ENCODE peak calls at places on chromosome 10, in seven cellular contexts. V is neural progenitor cell, N is IMR-90, C is GM13977, B is stomach, P is endothelial cell, H is AG09319. G is an unnamed sample.

GRCh38 chr10:116430288-116430687 is 2.6 kb downstream of the PNLIPRP3 start:
- DNase-seq in V (no peak), N (no peak), C (no peak), B (no peak), P (no peak), H (no peak), G (no peak)

GRCh38 chr10:69048103-69048502 is 39.8 kb upstream of the SRGN start:
- DNase-seq in V (no peak), N (peak), C (no peak), B (peak), P (no peak), H (no peak), G (no peak)

GRCh38 chr10:99232357-99232999 is 3.2 kb downstream of the HPSE2 start:
- DNase-seq in V (peak), N (no peak), C (no peak), B (no peak), P (peak), H (no peak), G (peak)

GRCh38 chr10:93379366-93380042 is 102.6 kb downstream of the MYOF start:
- DNase-seq in V (no peak), N (peak), C (no peak), B (no peak), P (no peak), H (no peak), G (no peak)

GRCh38 chr10:15419279-15419874 is 48.3 kb upstream of the FAM171A1 start:
- DNase-seq in V (peak), N (peak), C (peak), B (no peak), P (peak), H (no peak), G (peak)

GRCh38 chr10:63133787-63134557 is 844 bp downstream of the NRBF2 start:
- DNase-seq in V (no peak), N (peak), C (peak), B (peak), P (no peak), H (no peak), G (no peak)

GRCh38 chr10:60963441-60964256 is 19.7 kb upstream of the RHOBTB1 start:
- DNase-seq in V (no peak), N (peak), C (no peak), B (no peak), P (no peak), H (no peak), G (no peak)

GRCh38 chr10:104300002-104300735 is 31.2 kb downstream of the GSTO2 start:
- DNase-seq in V (no peak), N (peak), C (no peak), B (no peak), P (no peak), H (peak), G (no peak)

GRCh38 chr10:58508316-58508715 is 4.4 kb upstream of the BICC1 start:
- DNase-seq in V (no peak), N (peak), C (no peak), B (no peak), P (no peak), H (peak), G (no peak)

GRCh38 chr10:29998142-29998808 is 61.1 kb downstream of the JCAD start:
- DNase-seq in V (peak), N (peak), C (peak), B (peak), P (peak), H (peak), G (peak)

GRCh38 chr10:86872757-86873156 is 84.7 kb downstream of the MMRN2 start:
- DNase-seq in V (peak), N (no peak), C (no peak), B (no peak), P (no peak), H (no peak), G (no peak)

GRCh38 chr10:71239946-71240795 is 27.8 kb downstream of the UNC5B start:
- DNase-seq in V (no peak), N (no peak), C (no peak), B (no peak), P (peak), H (no peak), G (peak)

GRCh38 chr10:129335396-129335795 is 131.6 kb upstream of the MGMT start:
- DNase-seq in V (no peak), N (no peak), C (no peak), B (no peak), P (no peak), H (no peak), G (no peak)

GRCh38 chr10:3471927-3472704 is 299.5 kb upstream of the PITRM1 start:
- DNase-seq in V (peak), N (no peak), C (no peak), B (no peak), P (no peak), H (no peak), G (no peak)

GRCh38 chr10:96719205-96719604 is 1.1 kb downstream of the PIK3AP1 start:
- DNase-seq in V (no peak), N (no peak), C (peak), B (no peak), P (no peak), H (no peak), G (no peak)

GRCh38 chr10:96719850-96720421 is 378 bp downstream of the PIK3AP1 start:
- DNase-seq in V (peak), N (no peak), C (peak), B (peak), P (peak), H (no peak), G (peak)

GRCh38 chr10:96720422-96721206 is at the start of gene PIK3AP1:
- DNase-seq in V (peak), N (no peak), C (peak), B (peak), P (peak), H (no peak), G (peak)

GRCh38 chr10:96718304-96718990 is 1.9 kb downstream of the PIK3AP1 start:
- DNase-seq in V (no peak), N (no peak), C (no peak), B (no peak), P (no peak), H (no peak), G (no peak)

GRCh38 chr10:96721207-96721572 is 876 bp upstream of the PIK3AP1 start:
- DNase-seq in V (no peak), N (no peak), C (no peak), B (no peak), P (no peak), H (no peak), G (no peak)
- TF ChIP-seq CTCF in V (no peak), N (no peak), C (peak), B (no peak), P (no peak), H (no peak), G (no peak)

GRCh38 chr10:67782556-67782955 is 55.4 kb downstream of the DNAJC12 start:
- DNase-seq in V (no peak), N (no peak), C (no peak), B (no peak), P (no peak), H (no peak), G (no peak)

GRCh38 chr10:67780759-67781538 is 57.0 kb downstream of the DNAJC12 start:
- DNase-seq in V (no peak), N (no peak), C (no peak), B (no peak), P (no peak), H (no peak), G (no peak)

GRCh38 chr10:67775274-67775673 is 62.7 kb downstream of the DNAJC12 start:
- DNase-seq in V (no peak), N (no peak), C (no peak), B (no peak), P (no peak), H (no peak), G (no peak)

GRCh38 chr10:67783576-67784294 is 54.3 kb downstream of the DNAJC12 start:
- DNase-seq in V (no peak), N (no peak), C (no peak), B (no peak), P (no peak), H (no peak), G (no peak)

DNA sequence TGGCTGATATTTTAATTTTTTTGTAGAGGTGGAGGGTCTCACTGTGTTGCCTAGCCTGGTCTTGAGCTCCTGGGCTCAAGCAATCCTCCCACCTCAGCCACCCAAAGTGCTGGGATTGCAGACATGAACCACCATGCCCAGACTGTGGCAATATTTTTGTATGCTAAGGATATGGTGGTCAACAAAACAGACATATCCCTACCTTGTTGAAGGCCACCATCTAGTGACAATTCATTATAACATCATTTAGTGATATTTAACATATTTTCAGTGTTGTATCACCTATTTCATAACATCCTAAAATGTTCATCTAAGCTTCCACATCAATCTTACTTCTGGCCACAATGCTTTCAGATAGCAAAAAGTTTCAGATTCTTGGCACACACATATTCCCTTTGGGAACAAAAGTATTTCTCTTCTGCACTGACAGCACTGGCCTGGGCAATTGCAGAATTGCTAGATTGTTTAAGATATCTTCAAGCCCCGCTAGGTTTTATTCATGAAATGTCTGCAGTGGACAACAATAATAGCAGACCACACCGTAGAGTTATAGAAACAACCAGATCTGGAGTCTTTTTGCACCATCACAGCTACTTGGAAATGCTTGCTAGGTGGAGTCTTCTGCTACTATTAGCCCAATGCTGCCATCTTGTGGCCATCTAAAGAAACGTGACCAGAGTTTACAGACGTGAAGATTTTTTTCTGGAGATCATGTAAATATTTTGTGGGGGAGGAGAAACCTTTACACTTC is 58.4 kb downstream of the DNAJC12 start:
- DNase-seq in V (peak), N (peak), C (peak), B (peak), P (peak), H (peak), G (peak)
- TF ChIP-seq CTCF in V (peak), N (peak), C (peak), B (no peak), P (peak), H (peak), G (peak)

GRCh38 chr10:24465899-24466615 is 257.1 kb downstream of the KIAA1217 start:
- DNase-seq in V (no peak), N (peak), C (peak), B (peak), P (no peak), H (no peak), G (no peak)

GRCh38 chr10:24465124-24465874 is 256.4 kb downstream of the KIAA1217 start:
- DNase-seq in V (no peak), N (peak), C (no peak), B (peak), P (no peak), H (no peak), G (no peak)

GRCh38 chr10:24462340-24462739 is 253.4 kb downstream of the KIAA1217 start:
- DNase-seq in V (no peak), N (no peak), C (no peak), B (no peak), P (no peak), H (no peak), G (no peak)

GRCh38 chr10:24463683-24464426 is 254.9 kb downstream of the KIAA1217 start:
- DNase-seq in V (no peak), N (peak), C (peak), B (peak), P (no peak), H (no peak), G (no peak)

DNA sequence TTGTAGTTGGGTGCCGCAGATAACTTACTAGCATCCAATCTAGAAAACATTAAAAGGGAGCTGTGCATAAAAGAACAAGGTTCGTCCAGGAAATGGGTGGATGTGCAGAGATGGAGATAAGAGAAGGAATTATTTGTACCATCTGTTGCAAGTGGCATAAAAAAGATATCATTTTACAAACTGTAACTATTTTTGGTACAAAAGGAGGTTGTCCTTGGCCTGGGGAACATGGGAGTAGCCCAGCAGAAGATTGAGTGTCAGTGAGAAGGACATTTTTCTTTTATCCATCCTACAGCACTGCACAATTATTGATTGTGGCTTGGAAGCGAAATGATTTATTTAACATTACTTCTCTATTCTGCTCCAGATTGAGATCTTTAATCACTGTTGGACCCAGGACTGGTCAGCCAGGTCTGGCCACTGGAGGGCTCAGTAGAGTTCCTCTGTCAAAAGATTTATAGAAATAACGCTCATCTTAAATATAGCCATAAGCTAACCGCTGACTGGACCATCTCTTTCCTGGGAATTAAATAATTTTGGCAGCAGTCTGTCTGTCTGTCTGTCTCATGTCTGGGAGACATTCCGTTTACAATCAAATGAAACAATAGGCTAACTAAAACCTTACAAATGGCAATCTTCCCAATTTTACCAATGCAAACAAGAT is 254.1 kb downstream of the KIAA1217 start:
- DNase-seq in V (no peak), N (no peak), C (no peak), B (no peak), P (no peak), H (no peak), G (no peak)
- TF ChIP-seq CTCF in V (no peak), N (peak), C (no peak), B (no peak), P (no peak), H (peak), G (no peak)

DNA sequence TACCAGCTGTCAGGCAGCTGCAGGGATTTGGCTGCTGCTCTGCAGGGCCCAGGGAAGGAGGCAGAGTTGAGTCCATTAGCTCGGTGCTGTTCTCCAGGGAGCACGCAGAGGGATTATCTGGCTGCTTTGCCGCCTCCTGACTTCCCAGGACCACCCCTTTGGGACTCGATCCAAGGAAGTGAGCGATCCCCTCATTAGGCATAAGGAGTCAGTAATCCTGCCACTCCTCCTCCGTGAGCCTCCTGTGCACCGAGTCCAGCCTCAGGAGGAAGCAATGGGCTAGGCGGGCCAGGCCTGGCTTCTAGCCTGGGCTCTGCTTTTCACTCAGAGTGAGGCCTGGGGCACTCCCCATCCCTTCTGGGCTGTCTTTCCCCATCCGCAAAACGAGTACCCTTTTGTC is 417.9 kb downstream of the RPS24 start:
- DNase-seq in V (peak), N (peak), C (no peak), B (no peak), P (no peak), H (no peak), G (peak)
- TF ChIP-seq CTCF in V (no peak), N (no peak), C (no peak), B (no peak), P (no peak), H (no peak), G (no peak)

DNA sequence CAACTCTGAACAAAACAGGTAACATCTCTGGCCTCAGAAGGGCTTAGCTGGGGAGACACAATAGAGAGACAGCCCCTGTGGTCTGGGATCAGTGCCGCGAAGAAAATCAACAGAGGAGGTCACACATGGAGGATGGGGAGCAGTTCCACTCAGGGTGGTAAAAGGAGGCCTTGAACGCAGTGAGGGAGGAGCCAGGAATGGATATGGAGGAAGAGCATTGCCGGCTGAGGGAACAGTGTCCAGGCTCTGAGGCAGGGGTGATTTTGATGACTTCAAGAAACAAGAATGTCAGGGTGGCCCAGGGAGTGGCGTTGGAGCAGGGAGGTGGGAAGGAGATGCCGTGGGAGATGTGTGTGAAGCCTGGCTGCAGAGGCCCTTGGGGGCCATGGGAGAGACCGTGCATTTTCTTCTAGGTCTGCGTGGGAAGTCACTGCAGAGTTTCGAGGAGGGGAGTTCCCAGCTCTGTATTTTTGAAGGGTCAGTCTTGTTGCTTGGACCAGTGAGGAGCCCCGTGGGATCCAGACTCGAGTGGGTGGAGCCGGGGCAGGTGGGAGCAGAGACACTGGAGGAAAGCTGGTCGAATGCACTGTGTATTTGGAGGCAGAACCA is 35.7 kb upstream of the SH2D4B start:
- DNase-seq in V (no peak), N (no peak), C (no peak), B (peak), P (no peak), H (no peak), G (no peak)
- TF ChIP-seq CTCF in V (no peak), N (no peak), C (no peak), B (no peak), P (no peak), H (no peak), G (no peak)

GRCh38 chr10:47319798-47320197 is 2.5 kb upstream of the GDF2 start:
- DNase-seq in V (no peak), N (no peak), C (no peak), B (no peak), P (no peak), H (no peak), G (no peak)

GRCh38 chr10:47323087-47323486 is 833 bp downstream of the GDF2 start:
- DNase-seq in V (no peak), N (no peak), C (no peak), B (no peak), P (no peak), H (no peak), G (no peak)

GRCh38 chr10:47321521-47322195 is 596 bp upstream of the GDF2 start:
- DNase-seq in V (no peak), N (no peak), C (no peak), B (no peak), P (no peak), H (no peak), G (no peak)

GRCh38 chr10:47323636-47324299 is 1.5 kb downstream of the GDF2 start:
- DNase-seq in V (no peak), N (no peak), C (no peak), B (no peak), P (no peak), H (no peak), G (no peak)

DNA sequence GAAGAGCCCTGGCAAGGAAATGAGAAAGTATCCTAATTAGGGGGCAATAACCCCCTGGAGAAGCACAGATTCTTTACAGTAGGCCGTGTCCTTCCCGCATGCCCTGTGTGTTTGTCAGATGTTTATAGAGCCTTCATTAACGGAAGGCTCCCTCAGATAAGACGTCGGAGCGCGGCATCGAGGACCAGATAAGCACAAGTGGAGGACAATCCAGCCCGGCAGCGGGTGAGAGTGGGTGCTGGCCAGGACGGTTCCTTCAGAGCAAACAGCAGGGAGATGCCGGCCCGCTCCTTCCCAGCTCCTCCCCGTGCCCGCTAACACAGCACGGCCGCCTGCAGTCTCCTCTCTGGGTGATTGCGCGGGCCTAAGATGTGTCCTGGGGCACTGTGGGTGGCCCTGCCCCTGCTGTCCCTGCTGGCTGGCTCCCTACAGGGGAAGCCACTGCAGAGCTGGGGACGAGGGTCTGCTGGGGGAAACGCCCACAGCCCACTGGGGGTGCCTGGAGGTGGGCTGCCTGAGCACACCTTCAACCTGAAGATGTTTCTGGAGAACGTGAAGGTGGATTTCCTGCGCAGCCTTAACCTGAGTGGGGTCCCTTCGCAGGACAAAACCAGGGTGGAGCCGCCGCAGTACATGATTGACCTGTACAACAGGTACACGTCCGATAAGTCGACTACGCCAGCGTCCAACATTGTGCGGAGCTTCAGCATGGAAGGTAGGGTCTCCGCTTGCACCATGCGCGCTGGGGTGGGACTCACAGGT is at the start of gene GDF2:
- DNase-seq in V (no peak), N (no peak), C (no peak), B (no peak), P (no peak), H (no peak), G (no peak)
- TF ChIP-seq CTCF in V (no peak), N (no peak), C (no peak), B (no peak), P (no peak), H (no peak), G (no peak)

DNA sequence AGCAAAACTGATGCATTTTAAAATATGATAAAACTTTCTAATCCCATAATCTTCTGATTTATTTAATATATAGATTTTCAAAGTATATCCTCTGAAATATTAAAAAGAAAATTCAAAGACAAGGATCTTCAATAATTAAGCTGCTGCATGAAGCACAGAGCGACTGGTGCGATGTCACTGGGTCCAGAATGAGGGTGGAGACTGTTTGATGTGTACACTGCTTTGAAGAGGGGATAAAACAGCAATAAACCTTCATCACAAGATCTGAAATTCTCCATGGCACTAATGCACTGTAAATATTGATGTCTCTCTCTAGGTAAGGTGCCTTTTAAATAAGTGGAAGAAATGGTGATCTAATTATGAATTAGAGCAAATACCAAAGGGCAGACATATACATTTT is 337.9 kb downstream of the PARD3 start:
- DNase-seq in V (no peak), N (no peak), C (no peak), B (no peak), P (no peak), H (no peak), G (no peak)
- TF ChIP-seq CTCF in V (no peak), N (no peak), C (no peak), B (no peak), P (no peak), H (no peak), G (no peak)

G was measured in glutamatergic neuron.